ENCODE peak calls at places on chromosome 6, in four cellular contexts. T is HepG2, N is K562, F is GM12878. U is an unnamed sample.

GRCh38 chr6:63245420-63245819 is 34.2 kb downstream of the FKBP1C start:
- DNase-seq in F (no peak), N (no peak), T (peak; percentile 51), U (no peak)

GRCh38 chr6:111667921-111668320 is 62.2 kb upstream of the TRAF3IP2 start:
- DNase-seq in F (no peak), T (no peak), N (no peak), U (no peak)

GRCh38 chr6:34065470-34066283 is 80.2 kb downstream of the GRM4 start:
- DNase-seq in N (peak; percentile 48), T (no peak), F (no peak), U (no peak)

GRCh38 chr6:456358-456857 is 64.9 kb downstream of the IRF4 start:
- DNase-seq in F (no peak), T (no peak), N (no peak), U (no peak)

GRCh38 chr6:16635810-16636602 is 125.3 kb downstream of the ATXN1 start:
- DNase-seq in T (peak; percentile 33), N (no peak), F (peak; percentile 80), U (no peak)

GRCh38 chr6:106501836-106502447 is 127.4 kb downstream of the RTN4IP1 start:
- DNase-seq in F (no peak), N (no peak), T (no peak), U (no peak)

GRCh38 chr6:92690997-92691599 is 728.3 kb downstream of the EPHA7 start:
- DNase-seq in F (no peak), T (no peak), N (no peak), U (no peak)

GRCh38 chr6:4805553-4806307 is 29.5 kb downstream of the CDYL start:
- DNase-seq in N (no peak), F (no peak), T (peak; percentile 51), U (peak; percentile 62)

GRCh38 chr6:64538760-64539159 is 903.2 kb downstream of the PHF3 start:
- DNase-seq in N (no peak), T (no peak), F (no peak), U (no peak)

GRCh38 chr6:4613795-4614194 is 162.4 kb upstream of the CDYL start:
- DNase-seq in T (no peak), N (no peak), F (no peak), U (no peak)

GRCh38 chr6:11894212-11894611 is 115.6 kb upstream of the ADTRP start:
- DNase-seq in T (no peak), N (no peak), F (no peak), U (no peak)

GRCh38 chr6:130674604-130675003 is 152.6 kb upstream of the SMLR1 start:
- DNase-seq in F (no peak), T (no peak), N (no peak), U (no peak)

GRCh38 chr6:52284131-52284459 is 447 bp downstream of the MCM3 start:
- DNase-seq in N (peak; percentile 36), F (no peak), T (peak; percentile 67), U (no peak)

GRCh38 chr6:38161331-38161730 is 341.8 kb downstream of the ZFAND3 start:
- DNase-seq in N (no peak), T (no peak), F (no peak), U (no peak)

GRCh38 chr6:136134275-136134674 is 115.8 kb downstream of the MTFR2 start:
- DNase-seq in N (no peak), T (no peak), F (no peak), U (no peak)

GRCh38 chr6:83757021-83757420 is 48.1 kb upstream of the SNAP91 start:
- DNase-seq in F (no peak), N (no peak), T (no peak), U (no peak)

GRCh38 chr6:117482240-117483003 is at the start of gene DCBLD1:
- DNase-seq in T (peak; percentile 78), N (peak; percentile 89), F (no peak), U (peak; percentile 69)
- TF ChIP-seq USF2 in T (no peak), N (no peak), F (no peak), U (no peak)

GRCh38 chr6:148628251-148628650 is 118.6 kb upstream of the UST start:
- DNase-seq in N (no peak), F (no peak), T (no peak), U (no peak)
- TF ChIP-seq MYC in N (no peak), F (no peak), T (no peak), U (no peak)

DNA sequence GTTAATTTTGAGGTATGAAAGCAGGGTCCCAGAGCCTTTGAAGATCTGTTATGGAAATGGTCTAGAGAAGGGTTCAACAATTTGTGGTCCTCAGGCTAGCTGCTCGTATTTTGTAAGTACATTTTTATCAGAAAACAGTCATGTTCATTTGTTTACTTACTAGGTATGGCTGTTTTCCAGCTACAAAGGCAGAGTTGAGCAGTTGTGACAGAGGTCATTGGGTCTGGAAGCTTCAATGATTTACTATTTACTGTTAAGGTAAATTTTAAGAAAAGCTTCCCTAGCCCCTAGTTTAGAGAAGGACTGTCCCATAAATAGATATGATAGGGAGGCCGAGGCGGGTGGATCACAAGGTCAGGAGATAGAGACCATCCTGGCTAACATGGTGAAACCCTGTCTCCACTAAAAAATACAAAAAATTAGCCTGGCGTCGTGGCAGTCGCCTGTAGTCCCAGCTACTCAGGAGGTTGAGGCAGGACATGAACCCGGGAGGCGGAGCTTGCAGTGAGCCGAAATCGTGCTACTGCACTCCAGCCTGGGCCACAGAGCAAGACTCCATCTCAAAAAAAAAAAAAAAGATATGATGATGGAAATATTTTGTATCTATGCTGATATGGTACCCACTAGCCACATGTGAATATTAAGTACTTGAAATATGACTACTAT is 538.4 kb upstream of the CITED2 start:
- DNase-seq in F (no peak), T (no peak), N (no peak), U (no peak)
- TF ChIP-seq USF2 in F (no peak), T (no peak), N (no peak), U (no peak)

GRCh38 chr6:114008331-114008730 is 37.4 kb upstream of the HDAC2 start:
- DNase-seq in N (no peak), F (no peak), T (no peak), U (no peak)

GRCh38 chr6:114009192-114009591 is 38.2 kb upstream of the HDAC2 start:
- DNase-seq in F (no peak), T (no peak), N (no peak), U (no peak)

DNA sequence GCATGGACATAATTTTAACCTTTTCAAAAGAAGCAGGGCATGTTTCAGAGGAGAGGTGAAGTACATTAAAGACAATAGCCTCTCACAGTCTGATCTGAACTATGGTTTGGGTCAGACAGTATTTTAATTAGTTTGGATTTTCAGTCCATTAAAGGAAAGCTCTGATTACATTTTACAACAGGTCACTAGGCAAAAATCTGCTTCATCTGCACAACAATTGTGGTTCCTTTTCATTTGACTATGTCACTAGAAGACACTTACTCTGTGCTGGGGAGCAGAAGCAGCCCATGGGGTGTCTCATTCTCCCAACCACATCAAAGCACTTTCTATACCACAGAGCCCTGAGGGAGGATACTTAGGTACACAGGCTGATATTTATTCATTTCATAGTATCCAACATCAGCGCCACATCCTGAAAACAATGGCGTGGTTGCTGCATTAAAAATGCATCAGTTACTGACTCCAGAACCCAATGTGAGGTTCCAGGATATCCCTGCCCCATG is 36.6 kb upstream of the HDAC2 start:
- DNase-seq in F (peak; percentile 17), T (no peak), N (no peak), U (no peak)
- TF ChIP-seq MYC in F (no peak), T (no peak), N (no peak), U (no peak)

DNA sequence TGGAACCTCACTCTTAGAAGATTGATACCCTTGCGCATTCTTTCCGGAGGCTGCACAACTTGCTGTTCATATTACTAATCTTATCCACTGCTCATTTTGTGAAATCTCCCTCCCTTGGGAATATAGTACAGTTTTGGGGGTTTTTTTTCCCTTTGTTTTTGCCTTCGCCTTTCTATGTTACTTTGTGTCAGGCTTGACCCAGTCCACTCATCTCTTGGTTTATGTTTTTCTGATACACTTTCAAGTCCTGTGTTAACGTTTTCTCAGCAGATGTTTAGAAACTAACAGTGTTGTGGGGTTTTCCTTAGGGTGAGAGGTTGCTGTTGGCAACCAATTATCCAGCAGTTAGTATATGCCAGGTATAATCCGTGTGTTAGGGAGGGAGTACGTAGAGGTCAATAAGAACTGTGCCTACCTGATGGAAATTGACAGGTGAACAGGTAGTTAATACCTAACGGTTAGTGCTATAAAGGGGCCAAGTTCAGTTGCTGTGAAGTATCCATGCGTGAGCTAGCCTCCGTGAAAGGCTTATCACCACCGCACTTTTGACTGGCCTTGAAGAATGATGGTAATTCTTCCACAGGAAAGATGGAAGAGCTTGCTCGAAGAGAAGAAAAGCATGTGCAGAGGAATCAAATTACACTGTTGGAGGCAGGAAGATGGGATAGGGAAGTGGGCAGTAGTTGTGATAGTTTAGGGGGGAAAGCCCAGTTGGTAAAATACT is 1.4 kb downstream of the NFYA start:
- DNase-seq in N (no peak), F (no peak), T (no peak), U (no peak)
- TF ChIP-seq USF2 in N (no peak), F (no peak), T (no peak), U (no peak)

GRCh38 chr6:3594196-3594595 is 137.3 kb upstream of the SLC22A23 start:
- DNase-seq in T (no peak), N (no peak), F (no peak), U (no peak)

GRCh38 chr6:3593161-3593560 is 136.3 kb upstream of the SLC22A23 start:
- DNase-seq in T (no peak), F (no peak), N (no peak), U (no peak)

GRCh38 chr6:3592371-3592941 is 135.6 kb upstream of the SLC22A23 start:
- DNase-seq in N (peak; percentile 7), F (no peak), T (peak; percentile 52), U (peak; percentile 78)

GRCh38 chr6:3591970-3592369 is 135.1 kb upstream of the SLC22A23 start:
- DNase-seq in T (no peak), N (no peak), F (no peak), U (no peak)

GRCh38 chr6:3596736-3597135 is 139.9 kb upstream of the SLC22A23 start:
- DNase-seq in N (peak; percentile 7), F (no peak), T (no peak), U (no peak)
- TF ChIP-seq MYC in N (no peak), F (no peak), T (no peak), U (no peak)

DNA sequence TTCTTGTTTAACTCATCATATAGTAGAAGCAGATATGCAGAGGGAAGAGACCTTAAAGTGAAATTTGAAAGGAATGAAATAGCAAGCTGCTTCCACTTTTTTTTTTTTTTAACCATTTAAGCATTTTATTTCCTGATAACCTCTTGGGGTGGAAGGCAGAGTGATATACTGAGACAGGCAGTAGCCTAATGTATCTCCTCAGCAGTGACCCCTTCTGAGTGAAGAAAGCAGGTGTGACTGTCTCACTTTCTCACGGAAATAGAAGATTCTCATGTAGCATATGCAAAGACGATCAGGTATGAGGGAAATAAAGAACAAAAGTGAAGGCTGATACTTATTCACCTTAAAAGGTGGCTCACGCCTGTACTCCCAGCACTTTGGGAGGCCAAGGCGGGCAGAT is 187.1 kb upstream of the STXBP5 start:
- DNase-seq in F (no peak), N (no peak), T (no peak), U (no peak)
- TF ChIP-seq USF2 in F (no peak), N (no peak), T (no peak), U (no peak)